ENCODE peak calls at places on chromosomes 7 and 10, in nine cellular contexts. R, B, C, L, E, J, Q, G and O are unnamed samples.

GRCh38 chr10:100624298-100624697 is 88.6 kb downstream of the HIF1AN start:
- DNase-seq in R (no peak), B (no peak), C (no peak), L (no peak), E (no peak), J (no peak), Q (no peak), G (no peak), O (no peak)

GRCh38 chr7:135283959-135284638 is 50.5 kb downstream of the STRA8 start:
- DNase-seq in R (peak), B (no peak), C (no peak), L (no peak), E (no peak), J (no peak), Q (no peak), G (no peak), O (no peak)

GRCh38 chr7:22452142-22452763 is 47.7 kb downstream of the STEAP1B start:
- DNase-seq in R (no peak), B (no peak), C (peak), L (no peak), E (peak), J (peak), Q (no peak), G (no peak), O (no peak)

GRCh38 chr10:122468923-122469781 is 7.8 kb downstream of the HTRA1 start:
- DNase-seq in R (no peak), B (no peak), C (peak), L (no peak), E (peak), J (no peak), Q (no peak), G (no peak), O (peak)

GRCh38 chr7:132328047-132328620 is 248.1 kb downstream of the PLXNA4 start:
- DNase-seq in R (no peak), B (no peak), C (no peak), L (no peak), E (no peak), J (no peak), Q (no peak), G (no peak), O (no peak)

GRCh38 chr10:129467346-129468119 is 492 bp downstream of the MGMT start:
- DNase-seq in R (no peak), B (no peak), C (no peak), L (no peak), E (no peak), J (no peak), Q (peak), G (no peak), O (peak)

GRCh38 chr10:129742742-129743550 is 221.1 kb downstream of the EBF3 start:
- DNase-seq in R (no peak), B (no peak), C (no peak), L (no peak), E (no peak), J (no peak), Q (no peak), G (no peak), O (no peak)

GRCh38 chr10:124680675-124681074 is 63.5 kb downstream of the FAM53B start:
- DNase-seq in R (no peak), B (no peak), C (peak), L (no peak), E (peak), J (no peak), Q (no peak), G (no peak), O (peak)

GRCh38 chr7:68306692-68307107 is 1291.6 kb upstream of the AUTS2 start:
- DNase-seq in R (no peak), B (no peak), C (no peak), L (no peak), E (no peak), J (no peak), Q (no peak), G (no peak), O (no peak)

GRCh38 chr10:69806266-69806665 is 4.6 kb downstream of the COL13A1 start:
- DNase-seq in R (no peak), B (no peak), C (no peak), L (no peak), E (no peak), J (no peak), Q (no peak), G (no peak), O (no peak)

GRCh38 chr10:78688221-78688944 is 380.4 kb upstream of the ZMIZ1 start:
- DNase-seq in R (no peak), B (no peak), C (no peak), L (no peak), E (no peak), J (no peak), Q (no peak), G (no peak), O (no peak)

GRCh38 chr7:4026941-4027340 is 655.2 kb upstream of the FOXK1 start:
- DNase-seq in R (no peak), B (no peak), C (no peak), L (no peak), E (no peak), J (no peak), Q (no peak), G (no peak), O (no peak)

GRCh38 chr7:51127618-51127904 is 189.0 kb downstream of the COBL start:
- DNase-seq in R (no peak), B (no peak), C (no peak), L (no peak), E (no peak), J (no peak), Q (no peak), G (no peak), O (no peak)

GRCh38 chr10:6328708-6329423 is 126.1 kb downstream of the PFKFB3 start:
- DNase-seq in R (no peak), B (no peak), C (no peak), L (no peak), E (no peak), J (no peak), Q (no peak), G (no peak), O (peak)

GRCh38 chr10:48501226-48501625 is 103.6 kb downstream of the ARHGAP22 start:
- DNase-seq in R (no peak), B (no peak), C (no peak), L (no peak), E (no peak), J (no peak), Q (no peak), G (no peak), O (no peak)

GRCh38 chr7:138170959-138171703 is 94.9 kb downstream of the AKR1D1 start:
- DNase-seq in R (no peak), B (no peak), C (no peak), L (no peak), E (no peak), J (no peak), Q (no peak), G (no peak), O (peak)

GRCh38 chr10:4354382-4354812 is 471.6 kb upstream of the AKR1E2 start:
- DNase-seq in R (no peak), B (no peak), C (no peak), L (no peak), E (peak), J (no peak), Q (no peak), G (no peak), O (no peak)

GRCh38 chr7:47128719-47129118 is 453.2 kb downstream of the TNS3 start:
- DNase-seq in R (no peak), B (no peak), C (no peak), L (no peak), E (no peak), J (no peak), Q (no peak), G (no peak), O (no peak)

GRCh38 chr10:11724938-11725776 is 17.0 kb upstream of the ECHDC3 start:
- DNase-seq in R (peak), B (peak), C (no peak), L (no peak), E (peak), J (no peak), Q (peak), G (no peak), O (peak)

GRCh38 chr10:6701289-6701688 is 121.2 kb upstream of the PRKCQ start:
- DNase-seq in R (peak), B (no peak), C (no peak), L (no peak), E (no peak), J (no peak), Q (no peak), G (no peak), O (no peak)

GRCh38 chr7:1340031-1340430 is 107.4 kb downstream of the UNCX start:
- DNase-seq in R (no peak), B (no peak), C (no peak), L (no peak), E (no peak), J (no peak), Q (no peak), G (no peak), O (no peak)